ENCODE peak calls at places on chromosomes 3 and 15, in six cellular contexts. F is right lobe of liver; P is iris pigment epithelial cell; U is activated T-cell treated with anti-CD3 and anti-CD28 coated beads, Interleukin-2, amount 50 U/mL, for 48 hours; N is dorsolateral prefrontal cortex; J is brain microvascular endothelial cell. Y is an unnamed sample.

GRCh38 chr3:195886181-195887141 is 21.9 kb downstream of the TNK2 start:
- DNase-seq in F (peak), P (no peak), U (no peak), N (no peak), J (no peak), Y (no peak)

GRCh38 chr3:158809642-158810041 is 7.8 kb downstream of the MFSD1 start:
- DNase-seq in F (no peak), P (peak), U (no peak), N (no peak), J (peak), Y (no peak)

GRCh38 chr3:37291275-37291700 is 116.9 kb upstream of the LRRFIP2 start:
- DNase-seq in F (no peak), P (peak), U (no peak), N (no peak), J (peak), Y (peak)

GRCh38 chr3:40186508-40186907 is 123.0 kb upstream of the EIF1B start:
- DNase-seq in F (no peak), P (no peak), U (no peak), N (no peak), J (no peak), Y (no peak)

GRCh38 chr15:70867911-70868467 is 14.0 kb upstream of the LARP6 start:
- DNase-seq in F (no peak), P (peak), U (no peak), N (no peak), J (no peak), Y (peak)

GRCh38 chr3:24145481-24145880 is 200.4 kb downstream of the NR1D2 start:
- DNase-seq in F (no peak), P (peak), U (no peak), N (no peak), J (no peak), Y (peak)

GRCh38 chr15:41323611-41324010 is 8.8 kb downstream of the OIP5 start:
- DNase-seq in F (no peak), P (no peak), U (no peak), N (no peak), J (no peak), Y (no peak)

GRCh38 chr3:73071952-73072351 is 10.5 kb downstream of the EBLN2 start:
- DNase-seq in F (no peak), P (no peak), U (no peak), N (no peak), J (no peak), Y (no peak)

GRCh38 chr3:188832146-188832545 is 339.6 kb upstream of the TPRG1 start:
- DNase-seq in F (no peak), P (no peak), U (no peak), N (no peak), J (no peak), Y (no peak)

GRCh38 chr3:64152676-64153466 is 72.4 kb downstream of the PRICKLE2 start:
- DNase-seq in F (no peak), P (no peak), U (no peak), N (no peak), J (no peak), Y (no peak)

Y was measured in EL.